ENCODE peak calls at places on chromosomes 1 and 21, in four cellular contexts. S is pancreas, H is SW 1271, A is HTR-8/SVneo. Y is an unnamed sample.

GRCh38 chr21:46431884-46432488 is 26.7 kb upstream of the DIP2A start:
- DNase-seq in H (no peak), A (no peak), S (peak), Y (no peak)

GRCh38 chr1:31830511-31830910 is 14.7 kb upstream of the SPOCD1 start:
- DNase-seq in H (no peak), S (no peak), A (no peak), Y (no peak)

GRCh38 chr1:19463204-19463803 is 22.0 kb downstream of the CAPZB start:
- DNase-seq in S (no peak), H (no peak), A (no peak), Y (no peak)

GRCh38 chr1:109034382-109034781 is 7.5 kb downstream of the WDR47 start:
- DNase-seq in H (no peak), S (no peak), A (no peak), Y (no peak)

GRCh38 chr1:225578247-225578646 is 74.7 kb downstream of the ENAH start:
- DNase-seq in A (no peak), H (no peak), S (no peak), Y (no peak)

GRCh38 chr1:220409751-220410370 is 118.1 kb upstream of the MARK1 start:
- DNase-seq in A (no peak), H (no peak), S (no peak), Y (no peak)

GRCh38 chr1:24586119-24586518 is 30.2 kb downstream of the NCMAP start:
- DNase-seq in S (no peak), A (no peak), H (no peak), Y (no peak)

GRCh38 chr1:169624122-169624521 is 5.8 kb downstream of the SELP start:
- DNase-seq in S (no peak), A (no peak), H (no peak), Y (no peak)

Y was measured in LoVo.